ENCODE peak calls at places on chromosome 14, in five cellular contexts. B is CD8-positive, alpha-beta T cell; U is tibial nerve; R is heart left ventricle; F is IMR-90. X is an unnamed sample.

GRCh38 chr14:36313898-36314297 is 6.5 kb downstream of the MBIP start:
- DNase-seq in B (no peak), U (no peak), R (no peak), F (no peak), X (no peak)

GRCh38 chr14:104865069-104865630 is at the start of gene CEP170B:
- DNase-seq in B (peak; percentile 33), U (no peak), R (no peak), F (peak; percentile 21), X (peak; percentile 61)

GRCh38 chr14:74867673-74868072 is 8.3 kb downstream of the PROX2 start:
- DNase-seq in B (peak; percentile 43), U (no peak), R (no peak), F (peak; percentile 28), X (peak; percentile 17)

GRCh38 chr14:37824936-37825698 is 229.7 kb downstream of the TTC6 start:
- DNase-seq in B (no peak), U (no peak), R (no peak), F (no peak), X (no peak)

GRCh38 chr14:104898195-104898558 is 26.5 kb upstream of the PLD4 start:
- DNase-seq in B (no peak), U (no peak), R (no peak), F (no peak), X (no peak)

GRCh38 chr14:49702725-49703124 is 9.8 kb downstream of the KLHDC1 start:
- DNase-seq in B (no peak), U (no peak), R (no peak), F (no peak), X (no peak)

GRCh38 chr14:65949711-65950516 is 536.3 kb upstream of the CCDC196 start:
- DNase-seq in B (no peak), U (no peak), R (peak; percentile 39), F (peak; percentile 12), X (no peak)

GRCh38 chr14:104360522-104360921 is 219.0 kb upstream of the C14orf180 start:
- DNase-seq in B (no peak), U (no peak), R (no peak), F (no peak), X (no peak)

GRCh38 chr14:104897286-104898194 is 27.1 kb upstream of the PLD4 start:
- DNase-seq in B (no peak), U (no peak), R (no peak), F (no peak), X (no peak)

GRCh38 chr14:20732477-20732876 is 13.2 kb upstream of the EDDM3A start:
- DNase-seq in B (no peak), U (no peak), R (no peak), F (no peak), X (no peak)

GRCh38 chr14:75440733-75441474 is 13.1 kb downstream of the JDP2 start:
- DNase-seq in B (no peak), U (peak; percentile 57), R (peak; percentile 45), F (peak; percentile 94), X (no peak)

GRCh38 chr14:90903101-90903500 is 86.9 kb upstream of the TTC7B start:
- DNase-seq in B (peak; percentile 42), U (peak; percentile 36), R (peak; percentile 41), F (peak; percentile 53), X (peak; percentile 24)

GRCh38 chr14:89625988-89626806 is 209.2 kb upstream of the FOXN3 start:
- DNase-seq in B (no peak), U (no peak), R (no peak), F (no peak), X (no peak)

GRCh38 chr14:100081997-100082625 is 16.9 kb downstream of the EVL start:
- DNase-seq in B (no peak), U (no peak), R (no peak), F (no peak), X (no peak)

GRCh38 chr14:33932033-33932432 is 18.8 kb downstream of the EGLN3 start:
- DNase-seq in B (no peak), U (no peak), R (no peak), F (no peak), X (no peak)

GRCh38 chr14:61564623-61565091 is 130.7 kb upstream of the HIF1A start:
- DNase-seq in B (no peak), U (no peak), R (no peak), F (peak; percentile 97), X (no peak)

GRCh38 chr14:50225974-50226297 is 5.4 kb downstream of the SOS2 start:
- DNase-seq in B (no peak), U (no peak), R (no peak), F (no peak), X (no peak)

GRCh38 chr14:99990268-99991170 is 74.7 kb upstream of the EVL start:
- DNase-seq in B (no peak), U (no peak), R (no peak), F (peak; percentile 24), X (no peak)

GRCh38 chr14:84029720-84030119 is 1500.2 kb upstream of the FLRT2 start:
- DNase-seq in B (no peak), U (no peak), R (no peak), F (no peak), X (no peak)

GRCh38 chr14:94005324-94005723 is 8.2 kb downstream of the CCDC197 start:
- DNase-seq in B (no peak), U (no peak), R (no peak), F (no peak), X (no peak)

GRCh38 chr14:21833836-21834235 is 160.2 kb upstream of the OR4E1 start:
- DNase-seq in B (no peak), U (no peak), R (no peak), F (no peak), X (no peak)

GRCh38 chr14:65301862-65302539 is 110.5 kb upstream of the FUT8 start:
- DNase-seq in B (no peak), U (no peak), R (no peak), F (no peak), X (no peak)

GRCh38 chr14:51365241-51365940 is 125.3 kb downstream of the TMX1 start:
- DNase-seq in B (no peak), U (no peak), R (no peak), F (no peak), X (no peak)

GRCh38 chr14:71752111-71752738 is 180.0 kb upstream of the RGS6 start:
- DNase-seq in B (no peak), U (no peak), R (no peak), F (no peak), X (no peak)

GRCh38 chr14:79496701-79497100 is 714.6 kb downstream of the DIO2 start:
- DNase-seq in B (no peak), U (no peak), R (no peak), F (peak; percentile 10), X (no peak)

GRCh38 chr14:101449114-101449513 is 112.2 kb upstream of the DIO3 start:
- DNase-seq in B (no peak), U (no peak), R (no peak), F (no peak), X (no peak)

GRCh38 chr14:61498303-61498702 is 176.9 kb downstream of the PRKCH start:
- DNase-seq in B (no peak), U (no peak), R (no peak), F (no peak), X (no peak)

GRCh38 chr14:52059614-52060013 is 9.2 kb downstream of the NID2 start:
- DNase-seq in B (no peak), U (no peak), R (no peak), F (no peak), X (no peak)

GRCh38 chr14:90483551-90483950 is 86.7 kb downstream of the CALM1 start:
- DNase-seq in B (peak; percentile 19), U (no peak), R (peak; percentile 59), F (no peak), X (peak; percentile 44)

GRCh38 chr14:24335461-24336146 is 733 bp upstream of the ADCY4 start:
- DNase-seq in B (no peak), U (no peak), R (no peak), F (no peak), X (no peak)

GRCh38 chr14:24338843-24339242 is 948 bp downstream of the RIPK3 start:
- DNase-seq in B (no peak), U (no peak), R (no peak), F (no peak), X (no peak)

GRCh38 chr14:24339284-24340151 is at the start of gene RIPK3:
- DNase-seq in B (peak; percentile 55), U (no peak), R (peak; percentile 48), F (no peak), X (peak; percentile 70)

GRCh38 chr14:24337824-24338175 is 2.0 kb downstream of the RIPK3 start:
- DNase-seq in B (no peak), U (no peak), R (no peak), F (no peak), X (no peak)

GRCh38 chr14:24337144-24337823 is 2.4 kb upstream of the ADCY4 start:
- DNase-seq in B (no peak), U (no peak), R (no peak), F (no peak), X (no peak)
- H3K27ac ChIP-seq in B (no peak overlapping the region), U (no peak overlapping the region), R (no peak overlapping the region), F (no peak overlapping the region), X (no peak overlapping the region)

GRCh38 chr14:92252291-92252690 is 70.7 kb upstream of the SLC24A4 start:
- DNase-seq in B (no peak), U (no peak), R (no peak), F (no peak), X (no peak)

GRCh38 chr14:92253381-92253894 is 69.5 kb upstream of the SLC24A4 start:
- DNase-seq in B (no peak), U (no peak), R (no peak), F (no peak), X (no peak)

GRCh38 chr14:92258934-92259333 is 64.0 kb upstream of the SLC24A4 start:
- DNase-seq in B (no peak), U (no peak), R (no peak), F (no peak), X (no peak)

GRCh38 chr14:92259613-92260357 is 63.2 kb upstream of the SLC24A4 start:
- DNase-seq in B (no peak), U (no peak), R (no peak), F (no peak), X (no peak)

DNA sequence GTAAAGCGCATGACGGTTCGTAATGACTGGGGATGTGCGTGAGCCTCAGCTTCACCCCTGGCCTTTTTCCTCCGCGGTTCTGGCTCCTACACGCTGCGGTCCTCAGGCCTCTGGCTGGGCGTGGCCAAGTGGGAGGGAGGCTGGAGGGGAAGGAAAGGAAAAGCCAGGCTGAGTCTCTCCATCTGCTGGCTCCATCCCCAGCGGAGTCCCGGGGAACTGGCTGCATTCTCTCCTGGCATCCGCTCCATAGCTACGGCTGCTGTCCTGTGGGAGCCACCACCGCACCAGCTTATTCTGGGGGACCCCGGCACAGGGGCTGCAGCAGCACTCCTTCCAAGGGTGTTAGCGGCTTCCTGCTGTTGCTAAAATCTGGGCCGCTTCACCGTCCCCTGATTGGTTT is 68.2 kb upstream of the SLC24A4 start:
- DNase-seq in B (no peak), U (peak; percentile 22), R (peak; percentile 56), F (peak; percentile 45), X (no peak)
- H3K4me3 ChIP-seq in B (no peak overlapping the region), U (peak overlapping the region; percentile 30), R (peak overlapping the region; percentile 11), F (no peak overlapping the region), X (no peak overlapping the region)

DNA sequence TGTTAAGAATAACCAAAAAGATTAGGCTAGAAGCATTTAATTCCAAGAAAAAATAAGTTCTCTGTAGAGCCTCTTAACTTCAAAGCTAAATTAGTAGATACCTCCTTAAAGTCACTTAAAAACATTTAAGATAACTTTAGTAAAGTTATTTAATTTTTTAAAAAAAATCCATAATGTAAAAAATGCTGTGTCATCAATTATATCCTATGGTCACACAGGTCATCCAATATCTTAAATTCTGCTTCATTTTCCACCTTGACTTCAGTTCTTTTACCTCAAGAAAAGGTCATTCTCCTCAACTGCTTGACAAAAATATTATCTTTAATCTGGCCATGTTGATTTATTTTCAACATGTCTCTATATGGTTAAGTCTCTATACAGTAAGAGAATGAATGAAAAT is 274.3 kb downstream of the PRKD1 start:
- DNase-seq in B (no peak), U (no peak), R (no peak), F (no peak), X (no peak)
- H3K9me3 ChIP-seq in B (peaks cover 3% of the 10 kb centered on the region), U (peaks cover 9% of the 10 kb centered on the region), R (peaks cover 18% of the 10 kb centered on the region), F (peaks cover 16% of the 10 kb centered on the region), X (no peaks in the 10 kb centered on the region)

GRCh38 chr14:68687746-68688145 is 105.1 kb downstream of the ZFP36L1 start:
- DNase-seq in B (no peak), U (no peak), R (no peak), F (peak; percentile 92), X (no peak)
- H3K27ac ChIP-seq in B (no peak overlapping the region), U (no peak overlapping the region), R (no peak overlapping the region), F (no peak overlapping the region), X (no peak overlapping the region)

X was measured in CD8-positive, alpha-beta memory T cell.